ENCODE peak calls at places on chromosomes 11 and 22, in four cellular contexts. U is GM10248, P is stomach, F is pancreas. O is an unnamed sample.

GRCh38 chr22:44609589-44609988 is 92.4 kb upstream of the PRR5 start:
- DNase-seq in F (no peak), U (no peak), P (no peak), O (no peak)

GRCh38 chr11:102449651-102450570 is 2.7 kb downstream of the TMEM123 start:
- DNase-seq in F (no peak), U (no peak), P (no peak), O (no peak)

GRCh38 chr11:20599424-20600346 is at the start of gene SLC6A5:
- DNase-seq in U (peak), F (peak), P (no peak), O (peak)

GRCh38 chr22:30021338-30021737 is 58.9 kb upstream of the HORMAD2 start:
- DNase-seq in P (no peak), F (no peak), U (no peak), O (no peak)

GRCh38 chr22:43180670-43181069 is 6.3 kb downstream of the TTLL12 start:
- DNase-seq in U (no peak), P (no peak), F (peak), O (no peak)

GRCh38 chr11:70255717-70256116 is 14.8 kb upstream of the PPFIA1 start:
- DNase-seq in P (no peak), F (no peak), U (no peak), O (no peak)

GRCh38 chr11:82356316-82356715 is 377.3 kb downstream of the FAM181B start:
- DNase-seq in U (no peak), F (no peak), P (no peak), O (no peak)

GRCh38 chr11:112719736-112720525 is 241.3 kb upstream of the NCAM1 start:
- DNase-seq in P (no peak), F (no peak), U (no peak), O (no peak)

GRCh38 chr11:9639985-9640384 is 23.9 kb upstream of the SWAP70 start:
- DNase-seq in P (no peak), U (no peak), F (no peak), O (no peak)

GRCh38 chr11:69199583-69200295 is 44.0 kb downstream of the SMIM38 start:
- DNase-seq in F (no peak), U (no peak), P (no peak), O (no peak)

GRCh38 chr11:46728659-46729040 is 9.6 kb downstream of the F2 start:
- DNase-seq in U (no peak), P (no peak), F (peak), O (no peak)

GRCh38 chr11:134980819-134981710 is 569.0 kb upstream of the B3GAT1 start:
- DNase-seq in U (no peak), F (no peak), P (no peak), O (no peak)

GRCh38 chr11:2761131-2762030 is 61.6 kb upstream of the KCNQ1OT1 start:
- DNase-seq in U (no peak), P (peak), F (peak), O (peak)

GRCh38 chr11:95625164-95626017 is 164.2 kb downstream of the FAM76B start:
- DNase-seq in P (no peak), F (no peak), U (no peak), O (no peak)

GRCh38 chr22:49865156-49865555 is 11.5 kb downstream of the ZBED4 start:
- DNase-seq in F (no peak), P (no peak), U (no peak), O (no peak)

GRCh38 chr22:49858827-49859226 is 5.2 kb downstream of the ZBED4 start:
- DNase-seq in P (no peak), F (peak), U (no peak), O (no peak)

GRCh38 chr22:49862408-49862776 is 8.7 kb downstream of the ZBED4 start:
- DNase-seq in P (no peak), U (no peak), F (no peak), O (no peak)

GRCh38 chr22:49863936-49864335 is 10.3 kb downstream of the ZBED4 start:
- DNase-seq in P (no peak), U (no peak), F (no peak), O (no peak)

GRCh38 chr22:49861642-49862407 is 8.2 kb downstream of the ZBED4 start:
- DNase-seq in P (no peak), F (no peak), U (no peak), O (no peak)
- TF ChIP-seq CTCF in P (no peak), F (no peak), U (no peak), O (no peak)

GRCh38 chr11:110952150-110952549 is 239.9 kb upstream of the ARHGAP20 start:
- DNase-seq in F (no peak), P (no peak), U (no peak), O (no peak)
- TF ChIP-seq CTCF in F (no peak), P (no peak), U (no peak), O (no peak)

DNA sequence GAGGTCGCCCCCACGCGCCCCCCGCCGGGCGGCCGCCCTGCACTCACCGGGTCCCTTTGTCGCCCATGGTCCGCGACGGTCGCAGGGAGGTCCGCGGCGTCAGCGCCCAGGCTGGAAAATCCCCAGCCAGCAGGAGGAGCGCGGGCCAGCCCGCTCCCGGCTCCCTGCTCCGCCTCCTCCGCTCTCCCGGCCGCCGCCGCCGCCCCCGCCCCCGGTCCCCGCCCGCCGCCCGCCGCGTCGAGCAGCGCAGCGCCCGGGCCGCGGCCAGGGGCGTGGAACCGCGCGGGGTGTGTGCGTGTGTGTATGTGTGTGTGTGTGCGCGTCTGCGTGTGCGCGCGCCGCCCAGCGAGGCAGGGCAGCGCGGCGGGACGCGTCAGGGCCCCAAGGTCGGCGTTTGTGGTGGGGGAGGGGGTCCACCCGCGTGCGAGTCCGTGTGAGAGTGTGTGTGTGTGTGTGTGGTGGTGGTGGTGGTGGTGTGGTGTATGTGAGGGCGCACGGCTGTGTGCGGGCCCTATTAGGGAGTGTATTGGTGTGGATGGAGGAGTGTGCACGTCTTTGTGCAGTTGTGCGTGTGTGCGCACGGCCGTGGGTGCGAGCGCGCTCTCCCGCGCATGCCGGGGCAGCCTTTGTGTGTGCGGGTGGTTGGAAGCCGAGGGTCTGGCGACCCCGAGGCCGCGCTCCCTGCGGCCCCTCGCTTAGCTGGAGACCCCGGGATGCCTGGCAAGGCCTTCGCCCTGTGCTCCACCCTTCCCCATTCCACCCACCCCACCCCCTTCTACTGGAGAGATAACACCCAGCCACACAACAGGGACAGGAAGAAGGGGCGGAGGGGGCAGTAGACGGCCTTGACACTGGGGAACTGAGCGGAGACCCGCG is at the start of gene ARRB1:
- DNase-seq in F (peak), U (peak), P (peak), O (peak)
- TF ChIP-seq CTCF in F (no peak), U (no peak), P (no peak), O (no peak)

DNA sequence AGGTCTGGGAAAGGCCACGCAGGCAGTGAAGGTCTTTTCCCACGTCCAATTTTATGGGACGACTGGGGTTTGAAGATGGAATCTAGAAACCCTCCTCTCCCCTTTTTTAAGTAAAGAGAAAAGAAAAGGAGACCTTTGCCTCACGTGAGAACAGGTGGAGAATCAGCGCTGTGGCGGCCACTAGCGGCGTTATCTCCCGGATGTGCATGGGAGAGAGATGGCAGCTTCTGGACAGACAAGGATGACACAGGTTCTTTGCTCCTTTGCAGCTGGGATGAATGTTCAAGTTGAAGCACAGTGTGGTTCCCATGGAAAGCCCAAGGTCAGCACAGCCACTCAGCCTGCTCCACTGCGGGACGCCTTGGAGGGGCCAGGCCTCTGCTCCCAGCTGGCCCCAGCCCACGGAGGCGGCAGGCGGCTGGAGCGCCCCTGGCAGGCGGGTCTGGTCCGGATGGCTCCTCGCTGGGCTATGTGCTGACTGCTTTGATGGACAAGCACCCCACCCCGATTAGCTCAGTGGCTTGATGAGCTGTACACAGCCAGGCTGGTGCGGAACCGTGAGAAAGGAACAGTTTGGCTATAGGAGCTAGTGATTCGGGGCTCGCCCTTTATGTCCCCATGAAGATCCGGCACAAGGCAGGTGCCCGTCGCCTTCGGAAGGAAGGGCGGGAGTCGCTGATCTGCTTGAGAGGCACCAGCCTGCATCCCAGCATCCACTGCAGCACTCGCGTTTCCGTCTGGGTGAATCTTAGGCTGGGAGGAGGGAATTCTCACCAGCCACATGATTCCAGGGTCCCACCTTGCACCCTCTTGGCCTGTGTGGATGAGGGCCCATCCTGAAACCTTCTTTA is 14.5 kb upstream of the BID start:
- DNase-seq in P (no peak), U (no peak), F (no peak), O (no peak)
- TF ChIP-seq CTCF in P (no peak), U (no peak), F (no peak), O (no peak)

GRCh38 chr11:29518389-29519174 is 498.2 kb downstream of the KCNA4 start:
- DNase-seq in F (no peak), P (no peak), U (no peak), O (no peak)
- TF ChIP-seq CTCF in F (no peak), P (no peak), U (no peak), O (no peak)

GRCh38 chr22:20187777-20188566 is 37.1 kb upstream of the CCDC188 start:
- DNase-seq in U (no peak), P (no peak), F (no peak), O (no peak)

GRCh38 chr22:20184501-20185145 is 33.8 kb upstream of the CCDC188 start:
- DNase-seq in F (no peak), U (no peak), P (no peak), O (no peak)

GRCh38 chr22:20186871-20187546 is 36.2 kb upstream of the CCDC188 start:
- DNase-seq in F (no peak), U (no peak), P (no peak), O (no peak)

GRCh38 chr22:20185750-20186149 is 34.9 kb upstream of the CCDC188 start:
- DNase-seq in F (no peak), P (no peak), U (no peak), O (no peak)

DNA sequence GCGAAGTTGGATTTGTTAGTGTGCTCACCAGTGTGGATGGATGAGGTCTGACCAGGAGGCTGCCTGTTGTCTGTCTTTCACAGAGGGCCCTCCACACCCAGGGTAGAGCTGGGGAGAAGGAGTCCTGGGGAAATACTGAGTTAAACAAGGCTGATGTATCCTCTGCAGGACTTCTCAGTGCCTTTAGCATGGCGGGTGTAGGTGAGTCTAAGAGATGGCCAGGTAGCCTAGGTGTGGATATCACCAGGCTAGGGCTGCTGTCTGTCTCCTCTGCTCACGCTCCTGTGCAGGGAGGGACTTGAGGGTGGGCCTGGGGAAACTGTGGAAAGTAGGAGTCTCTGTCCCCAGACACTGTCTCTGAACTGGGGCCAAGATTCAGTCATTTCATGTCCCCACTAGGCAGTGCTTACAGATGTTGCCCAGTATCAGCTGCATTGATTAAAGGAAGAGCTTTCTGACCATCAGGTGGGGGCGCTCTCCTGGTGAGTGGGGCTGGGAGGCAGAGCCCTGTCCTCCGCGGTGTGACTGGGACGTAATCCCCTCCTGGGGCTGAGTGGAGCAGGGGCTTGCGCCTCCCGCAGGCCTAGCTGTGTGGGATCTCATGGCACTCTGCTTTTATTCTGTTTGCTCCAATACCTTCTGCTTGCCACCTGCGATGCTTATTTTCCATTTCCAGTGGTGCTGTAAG is 35.5 kb upstream of the CCDC188 start:
- DNase-seq in U (no peak), P (no peak), F (no peak), O (peak)
- TF ChIP-seq CTCF in U (no peak), P (no peak), F (no peak), O (no peak)